ENCODE peak calls at places on chromosomes 16 and 17, in four cellular contexts. V, L, G and P are unnamed samples.

GRCh38 chr17:71959129-71959528 is 161.7 kb upstream of the SOX9 start:
- DNase-seq in G (peak; percentile 1), V (no peak), L (no peak), P (no peak)

GRCh38 chr17:32929288-32929574 is 1.3 kb downstream of the TMEM98 start:
- DNase-seq in V (peak; percentile 28), G (no peak), L (no peak), P (no peak)

GRCh38 chr16:81866820-81867440 is 87.8 kb downstream of the PLCG2 start:
- DNase-seq in G (no peak), L (no peak), V (no peak), P (no peak)

GRCh38 chr16:79988089-79988488 is 387.6 kb upstream of the MAF start:
- DNase-seq in L (no peak), V (no peak), G (no peak), P (no peak)

GRCh38 chr17:17492562-17492961 is 3.6 kb downstream of the RASD1 start:
- DNase-seq in L (no peak), G (no peak), V (no peak), P (no peak)

GRCh38 chr17:59533694-59534093 is 31.7 kb upstream of the DHX40 start:
- DNase-seq in V (no peak), L (no peak), G (no peak), P (no peak)

GRCh38 chr16:11793840-11794239 is 3.2 kb downstream of the ZC3H7A start:
- DNase-seq in L (peak; percentile 60), V (no peak), G (no peak), P (no peak)

GRCh38 chr16:1310832-1311200 is 1.4 kb downstream of the UBE2I start:
- DNase-seq in G (no peak), V (no peak), L (no peak), P (no peak)

GRCh38 chr16:73717266-73718057 is 579.2 kb upstream of the PSMD7 start:
- DNase-seq in G (no peak), V (no peak), L (no peak), P (no peak)

GRCh38 chr17:6554336-6554735 is 2.0 kb downstream of the PITPNM3 start:
- DNase-seq in G (no peak), L (no peak), V (no peak), P (no peak)

GRCh38 chr16:72198021-72198420 is 26.1 kb upstream of the PMFBP1 start:
- DNase-seq in G (no peak), V (no peak), L (no peak), P (no peak)

GRCh38 chr16:89476811-89477261 is 13.5 kb downstream of the ANKRD11 start:
- DNase-seq in G (peak; percentile 62), V (no peak), L (no peak), P (no peak)

GRCh38 chr16:2480948-2481347 is 6.0 kb downstream of the TBC1D24 start:
- DNase-seq in V (no peak), G (no peak), L (no peak), P (no peak)

GRCh38 chr16:1181715-1182671 is 29.1 kb downstream of the CACNA1H start:
- DNase-seq in G (no peak), L (peak; percentile 41), V (no peak), P (no peak)

GRCh38 chr16:31138621-31139578 is 3.4 kb upstream of the PRSS8 start:
- DNase-seq in V (peak; percentile 54), G (no peak), L (no peak), P (peak; percentile 70)

GRCh38 chr17:65208753-65209152 is 71.6 kb downstream of the RGS9 start:
- DNase-seq in G (no peak), V (no peak), L (no peak), P (no peak)

GRCh38 chr17:64698725-64699124 is 36.6 kb upstream of the SMURF2 start:
- DNase-seq in L (no peak), V (no peak), G (no peak), P (no peak)

GRCh38 chr17:82318772-82319606 is 1.6 kb upstream of the CD7 start:
- DNase-seq in G (no peak), V (no peak), L (no peak), P (no peak)

GRCh38 chr17:7019839-7020519 is 2.9 kb upstream of the BCL6B start:
- DNase-seq in V (peak; percentile 56), G (no peak), L (no peak), P (peak; percentile 69)

GRCh38 chr16:53457670-53458069 is 23.4 kb downstream of the RBL2 start:
- DNase-seq in G (peak; percentile 92), L (no peak), V (no peak), P (no peak)

GRCh38 chr16:85583491-85584181 is 29.5 kb upstream of the GSE1 start:
- DNase-seq in L (no peak), G (no peak), V (no peak), P (no peak)
- TF ChIP-seq ATF2 in L (no peak), G (no peak), V (no peak), P (no peak)

DNA sequence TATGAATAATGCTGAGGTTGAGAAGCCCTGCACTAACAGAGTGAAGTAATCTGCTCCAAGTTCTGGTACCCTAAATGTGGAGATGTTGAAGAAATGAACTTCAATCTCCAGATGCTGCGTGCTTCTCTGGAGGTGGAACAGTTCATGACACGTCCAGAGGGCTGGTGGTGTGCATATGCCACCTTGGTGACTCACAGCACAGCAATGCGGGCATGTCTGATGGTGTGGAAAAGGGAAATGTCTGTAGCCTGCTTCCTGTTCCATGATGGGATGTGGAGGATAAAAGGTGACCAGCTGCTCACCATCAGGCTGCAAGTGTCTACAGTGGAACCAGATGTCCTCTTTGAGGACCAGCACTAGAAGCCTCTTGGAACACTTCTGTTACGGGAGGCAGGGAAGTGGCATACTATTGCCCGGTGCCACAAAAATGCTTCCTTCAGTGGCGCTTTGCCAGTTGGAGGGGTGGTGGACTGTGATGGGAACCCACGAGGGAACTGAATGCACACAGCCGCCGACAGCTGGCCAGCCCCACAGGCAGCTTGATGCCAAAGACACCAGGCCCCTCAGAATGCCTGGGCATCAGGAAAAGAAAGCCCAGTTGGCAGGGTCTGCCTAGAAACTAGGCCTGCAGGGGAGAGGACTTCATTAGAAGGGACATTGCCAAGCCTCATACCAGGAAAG is 19.9 kb downstream of the SNX11 start:
- DNase-seq in G (no peak), L (no peak), V (no peak), P (no peak)
- TF ChIP-seq ATF2 in G (no peak), L (no peak), V (no peak), P (no peak)

DNA sequence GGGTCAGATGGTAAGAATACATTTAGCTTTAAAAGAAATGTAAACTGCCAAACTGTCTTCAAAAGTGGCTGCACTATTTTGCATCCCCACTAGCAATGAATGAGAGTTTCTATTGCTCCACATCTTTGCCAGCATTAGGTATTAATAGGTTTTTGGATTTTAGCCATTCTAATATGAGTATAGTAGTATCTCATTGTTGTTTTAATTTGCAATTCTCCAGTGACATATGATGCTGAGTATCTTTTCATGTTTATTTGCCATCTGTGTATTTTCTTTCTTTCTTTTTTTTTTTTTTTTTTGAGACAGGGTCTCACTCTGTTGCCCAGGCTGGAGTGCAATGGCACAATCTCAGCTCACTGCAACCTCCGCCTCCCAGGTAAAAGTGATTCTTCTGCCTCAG is 24.3 kb upstream of the MARCHF10 start:
- DNase-seq in V (no peak), G (no peak), L (no peak), P (no peak)
- TF ChIP-seq ATF2 in V (no peak), G (no peak), L (no peak), P (no peak)

DNA sequence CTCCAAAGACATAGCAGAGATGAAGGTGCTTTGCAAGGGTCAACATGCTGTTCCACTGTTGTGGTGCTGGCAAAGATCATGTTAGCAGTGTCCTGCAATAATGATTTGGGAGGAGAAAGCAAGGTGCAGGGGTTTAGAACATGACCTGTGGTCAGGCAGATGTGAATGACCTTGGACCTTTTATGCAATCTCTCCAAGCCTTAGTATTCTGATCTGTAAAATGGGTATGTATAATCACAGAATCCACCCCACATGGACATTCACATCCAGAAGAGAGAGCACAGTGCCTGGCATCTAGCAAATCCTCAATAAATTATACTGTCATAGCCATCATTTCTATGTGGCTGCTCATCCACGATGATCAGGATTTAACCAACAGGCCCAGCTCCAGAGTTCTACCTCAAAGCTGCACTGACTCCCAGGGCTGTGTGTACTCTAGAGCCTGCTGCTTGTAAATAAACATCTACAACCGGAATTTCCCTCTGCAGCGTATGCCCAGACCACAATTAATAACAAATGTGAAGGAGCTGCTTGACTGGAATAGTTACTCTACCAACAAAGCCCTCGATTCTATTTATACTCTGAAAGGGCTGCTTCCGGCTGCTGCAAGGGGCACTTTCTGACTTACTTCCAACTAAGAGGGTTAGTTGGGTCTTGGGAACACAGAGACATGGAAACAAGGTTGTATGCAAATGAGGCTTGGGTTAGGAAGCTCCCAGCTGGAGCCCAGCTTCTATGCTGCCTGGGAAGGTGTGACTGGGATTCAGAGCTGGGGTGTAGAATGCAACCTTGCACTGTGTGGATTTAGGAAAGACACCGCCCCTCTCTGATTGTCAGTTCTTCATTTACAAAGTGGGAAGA is 265.3 kb downstream of the XYLT1 start:
- DNase-seq in V (peak; percentile 31), L (no peak), G (no peak), P (peak; percentile 47)
- TF ChIP-seq ATF2 in V (no peak), L (no peak), G (no peak), P (no peak)

DNA sequence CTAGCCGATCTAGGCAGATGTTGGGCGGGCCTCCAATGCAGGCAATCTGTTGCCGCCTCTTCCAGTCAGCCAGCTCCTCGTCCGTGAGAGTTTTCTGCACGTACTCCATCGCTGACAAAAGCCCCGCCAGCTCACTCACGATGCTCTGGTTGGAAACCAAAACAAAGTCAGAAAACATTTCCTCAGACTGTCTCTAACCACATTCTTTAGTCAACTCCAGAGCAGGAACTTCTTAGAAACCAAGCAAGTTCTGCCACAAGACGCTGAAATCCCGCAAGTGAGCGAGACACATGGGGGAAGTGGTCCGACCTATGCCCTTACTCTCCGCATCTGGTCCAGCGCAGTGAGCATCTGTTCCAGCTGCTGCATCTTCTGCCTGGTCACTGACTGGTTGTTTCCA is 49.1 kb downstream of the STAT5A start:
- DNase-seq in L (no peak), V (no peak), G (peak; percentile 94), P (no peak)
- TF ChIP-seq ATF2 in L (no peak), V (no peak), G (peak; percentile 88), P (no peak)

DNA sequence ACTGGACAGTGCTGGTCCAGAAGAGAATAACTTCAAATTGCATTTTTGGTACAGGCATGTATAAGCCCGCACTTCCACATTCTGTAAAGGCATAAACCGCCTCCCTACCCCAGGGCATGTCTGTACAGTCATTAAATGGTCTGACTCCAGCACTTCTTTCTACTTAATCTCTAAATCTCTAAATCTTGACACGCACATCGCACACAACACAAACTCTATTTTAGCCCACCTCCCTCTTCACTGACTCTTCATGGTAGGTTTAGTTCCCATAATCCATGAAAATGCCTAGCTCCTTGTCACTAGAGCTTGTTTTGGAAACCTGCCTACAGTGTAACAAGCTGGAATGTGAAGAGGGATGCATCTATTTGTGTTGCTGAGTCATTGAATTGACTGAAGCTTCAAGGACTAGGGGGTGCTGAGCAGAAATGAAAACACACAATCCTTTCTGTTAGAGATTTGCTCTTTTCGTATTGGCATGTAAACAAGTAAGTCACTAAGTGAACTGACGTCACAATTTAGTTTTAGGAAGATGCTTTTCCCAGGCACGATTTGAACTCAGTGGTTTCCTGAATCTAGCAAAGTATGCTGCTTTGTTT is 1.6 kb upstream of the DUSP14 start:
- DNase-seq in L (peak; percentile 50), V (no peak), G (no peak), P (no peak)
- TF ChIP-seq ATF2 in L (no peak), V (no peak), G (no peak), P (no peak)

GRCh38 chr17:43211480-43212402 is at the start of gene TMEM106A:
- DNase-seq in G (peak; percentile 59), L (no peak), V (peak; percentile 75), P (peak; percentile 85)
- TF ChIP-seq ATF2 in G (no peak), L (no peak), V (no peak), P (no peak)